ENCODE peak calls at places on chromosomes 16 and 17, in four cellular contexts. G is CD8-positive, alpha-beta T cell; E is AG04449; L is lower lobe of right lung. U is an unnamed sample.

GRCh38 chr17:1077536-1078061 is 80.7 kb downstream of the TIMM22 start:
- DNase-seq in G (no peak), E (no peak), L (no peak), U (no peak)

GRCh38 chr16:31700200-31700529 is 172.5 kb downstream of the AHSP start:
- DNase-seq in E (no peak), L (no peak), G (no peak), U (peak)

GRCh38 chr17:2737693-2738092 is 11.8 kb downstream of the CCDC92B start:
- DNase-seq in L (no peak), G (no peak), E (no peak), U (no peak)

GRCh38 chr17:64507418-64507766 is 615 bp downstream of the CEP95 start:
- DNase-seq in L (no peak), G (no peak), E (no peak), U (no peak)

GRCh38 chr17:60151355-60151754 is 1.6 kb downstream of the CA4 start:
- DNase-seq in L (peak), E (no peak), G (no peak), U (no peak)

GRCh38 chr16:27374794-27375499 is 27.0 kb upstream of the IL21R start:
- DNase-seq in L (peak), E (no peak), G (peak), U (peak)

GRCh38 chr16:65959978-65960377 is 406.5 kb upstream of the CDH5 start:
- DNase-seq in G (no peak), E (no peak), L (no peak), U (no peak)

GRCh38 chr16:89383095-89384003 is 107.0 kb downstream of the ANKRD11 start:
- DNase-seq in E (no peak), G (no peak), L (peak), U (no peak)

GRCh38 chr17:79461041-79461440 is 149.8 kb downstream of the RBFOX3 start:
- DNase-seq in E (peak), L (no peak), G (no peak), U (no peak)

GRCh38 chr17:69711504-69711903 is 297.0 kb downstream of the MAP2K6 start:
- DNase-seq in L (no peak), E (no peak), G (no peak), U (no peak)

GRCh38 chr17:46122486-46122871 is 70.8 kb downstream of the KANSL1 start:
- DNase-seq in G (no peak), L (no peak), E (no peak), U (no peak)

GRCh38 chr17:45284176-45285140 is 22.6 kb upstream of the SPATA32 start:
- DNase-seq in G (peak), L (no peak), E (no peak), U (no peak)

GRCh38 chr16:52450241-52450640 is 96.7 kb downstream of the TOX3 start:
- DNase-seq in E (no peak), L (no peak), G (no peak), U (no peak)

GRCh38 chr16:14399397-14400284 is 230.4 kb downstream of the PARN start:
- DNase-seq in G (no peak), E (no peak), L (no peak), U (no peak)

GRCh38 chr17:48970224-48970623 is 1.8 kb upstream of the GIP start:
- DNase-seq in G (no peak), E (no peak), L (no peak), U (no peak)

GRCh38 chr16:79599256-79599836 is 1.2 kb downstream of the MAF start:
- DNase-seq in E (no peak), G (peak), L (no peak), U (no peak)

GRCh38 chr17:77528516-77529327 is 388.0 kb downstream of the SEC14L1 start:
- DNase-seq in E (no peak), L (no peak), G (peak), U (no peak)
- H3K4me3 ChIP-seq in E (peak), L (peak), G (peak), U (peak)

DNA sequence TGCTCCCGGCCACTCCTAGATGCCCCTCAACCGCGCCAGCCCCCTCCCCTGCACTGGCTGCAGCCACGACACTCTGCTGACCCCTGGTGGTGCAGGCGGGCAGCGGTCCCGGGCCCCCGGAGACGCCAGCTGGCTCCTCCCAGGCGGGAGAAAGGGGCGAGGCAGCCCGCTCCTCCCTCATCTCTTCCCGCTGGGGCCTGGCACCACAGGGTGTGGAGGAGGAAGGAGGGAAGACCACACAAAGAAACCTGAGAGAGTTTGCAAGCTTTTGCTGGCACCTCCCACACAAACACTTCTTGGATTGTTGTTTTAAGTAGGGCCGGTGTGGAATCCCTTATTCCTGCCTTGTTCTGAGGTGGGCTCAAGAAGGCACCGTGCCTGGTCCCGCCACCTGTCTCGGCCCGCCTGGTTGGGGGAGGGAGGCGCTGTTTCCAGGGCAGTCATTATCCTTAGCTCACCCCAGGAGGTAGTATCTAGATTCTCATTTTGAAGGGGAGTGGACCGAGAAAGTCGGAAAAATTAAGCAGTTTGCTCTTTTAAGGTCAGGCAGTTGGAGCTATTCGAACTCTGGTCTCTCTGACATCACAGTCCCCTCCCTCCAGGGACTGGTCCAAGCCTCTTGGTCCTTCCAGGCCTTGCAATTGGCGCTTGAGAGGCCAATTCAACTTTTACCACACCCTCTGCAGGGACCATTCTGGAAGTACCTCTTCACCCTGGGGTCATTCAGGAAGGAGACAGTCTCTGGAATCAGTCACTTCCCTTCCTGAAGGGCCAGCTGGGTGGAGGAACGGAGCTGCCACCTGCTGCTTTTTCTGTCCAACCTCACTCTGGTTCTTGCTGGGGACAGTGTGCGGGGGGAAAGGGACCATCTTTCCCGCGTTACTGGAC is 951 bp upstream of the ANKRD13B start:
- DNase-seq in L (peak), G (peak), E (no peak), U (no peak)
- H3K4me3 ChIP-seq in L (peak), G (peak), E (peak), U (peak)

GRCh38 chr17:7714721-7715594 is 2.6 kb upstream of the DNAH2 start:
- DNase-seq in E (no peak), L (no peak), G (no peak), U (no peak)

GRCh38 chr17:7717756-7718350 is 309 bp downstream of the DNAH2 start:
- DNase-seq in L (no peak), G (peak), E (no peak), U (peak)

GRCh38 chr17:7719661-7720060 is 2.1 kb downstream of the DNAH2 start:
- DNase-seq in L (no peak), G (no peak), E (no peak), U (no peak)

GRCh38 chr17:7716299-7716886 is 1.2 kb upstream of the DNAH2 start:
- DNase-seq in E (no peak), L (no peak), G (no peak), U (no peak)

GRCh38 chr17:7716901-7717755 is at the start of gene DNAH2:
- DNase-seq in E (peak), G (no peak), L (peak), U (peak)
- H3K4me3 ChIP-seq in E (peak), G (peak), L (peak), U (peak)

GRCh38 chr17:17835415-17836249 is 1.2 kb downstream of the SREBF1 start:
- DNase-seq in L (peak), E (no peak), G (no peak), U (no peak)
- H3K4me3 ChIP-seq in L (peak), E (peak), G (peak), U (peak)

DNA sequence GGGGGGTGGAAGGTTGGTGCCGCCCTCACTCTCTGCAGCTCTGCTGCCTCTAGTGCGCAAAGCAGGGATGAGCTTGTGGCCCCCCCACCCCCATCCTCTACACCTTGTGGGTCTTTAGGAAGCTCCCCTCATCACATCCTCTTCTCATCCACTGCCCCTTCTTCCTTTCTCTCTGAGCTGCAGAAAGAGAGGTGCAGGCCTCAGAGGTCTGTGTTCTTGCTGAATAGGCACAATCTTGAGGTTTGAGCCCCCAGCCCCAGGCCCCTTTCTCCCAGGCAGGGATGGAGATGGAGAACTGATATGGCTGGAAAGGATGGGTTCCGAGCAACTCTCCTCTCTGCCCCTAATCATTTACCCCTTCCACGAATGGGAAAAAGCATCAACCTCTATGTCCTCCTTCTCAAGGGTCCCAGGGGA is 2.6 kb downstream of the CACNA1G start:
- DNase-seq in E (no peak), G (peak), L (no peak), U (no peak)
- H3K4me3 ChIP-seq in E (no peak), G (no peak), L (no peak), U (no peak)

DNA sequence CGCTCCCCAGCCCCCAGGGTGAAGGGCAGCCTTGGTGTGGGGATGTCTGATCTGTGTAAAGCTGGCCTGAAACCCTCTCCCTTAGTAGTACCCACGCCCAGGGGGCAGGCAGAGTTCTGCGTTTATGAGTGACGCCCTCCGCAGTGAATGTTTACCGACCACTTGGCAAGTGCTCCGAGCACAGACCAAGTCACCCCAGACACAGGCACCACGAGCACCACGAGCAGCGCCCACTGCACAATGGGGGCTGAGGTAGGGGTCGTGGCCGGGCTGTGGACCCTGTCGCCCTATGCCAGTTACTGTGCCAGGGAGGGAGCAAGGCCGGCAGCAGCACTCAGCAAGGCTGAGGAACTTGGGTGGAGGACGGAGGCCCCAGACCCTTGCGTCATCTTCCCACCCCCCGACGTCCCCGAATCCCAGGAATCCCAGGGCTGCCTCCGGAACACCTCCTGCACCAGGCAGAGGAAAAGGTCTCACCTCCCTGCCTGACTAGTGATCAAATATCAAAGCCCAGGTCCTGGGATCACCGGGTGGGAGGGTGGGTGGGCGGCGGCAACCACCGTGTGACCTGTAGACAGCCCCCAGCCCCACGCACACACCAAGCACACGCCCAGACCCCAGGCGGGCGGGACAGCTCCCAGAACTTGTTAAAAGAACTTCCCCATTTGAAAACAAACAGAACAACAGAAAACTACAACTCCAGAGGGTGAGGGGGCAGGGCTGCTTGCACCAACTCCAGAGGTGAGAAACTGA is 5.3 kb downstream of the VASN start:
- DNase-seq in G (peak), L (no peak), E (no peak), U (no peak)
- H3K4me3 ChIP-seq in G (no peak), L (peak), E (no peak), U (no peak)

DNA sequence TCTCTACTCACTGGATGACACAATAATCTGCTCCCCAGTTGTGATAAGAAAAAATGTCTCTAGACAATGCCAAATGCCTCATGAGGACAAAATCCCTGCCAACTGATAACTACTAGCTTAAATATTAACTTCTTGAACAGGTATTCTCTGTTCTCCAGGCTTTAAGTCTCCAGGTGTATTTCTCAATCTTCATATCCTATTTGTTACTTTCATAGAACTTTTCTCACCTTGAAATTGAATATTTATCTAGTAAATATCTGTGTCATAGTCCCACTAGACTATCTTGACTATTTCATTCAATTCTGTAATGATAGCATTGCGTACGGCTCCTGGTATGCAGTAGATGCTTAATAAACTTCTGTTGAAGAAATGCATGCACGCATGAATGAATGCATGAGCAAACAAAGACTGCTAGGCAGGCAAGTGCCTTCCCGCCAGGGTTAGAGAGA is 15.9 kb downstream of the HSD17B2 start:
- DNase-seq in E (no peak), G (no peak), L (no peak), U (no peak)
- H3K4me3 ChIP-seq in E (no peak), G (no peak), L (no peak), U (no peak)

GRCh38 chr17:50095626-50096037 is 481 bp downstream of the PDK2 start:
- DNase-seq in G (no peak), L (no peak), E (no peak), U (no peak)
- H3K4me3 ChIP-seq in G (peak), L (peak), E (peak), U (peak)

DNA sequence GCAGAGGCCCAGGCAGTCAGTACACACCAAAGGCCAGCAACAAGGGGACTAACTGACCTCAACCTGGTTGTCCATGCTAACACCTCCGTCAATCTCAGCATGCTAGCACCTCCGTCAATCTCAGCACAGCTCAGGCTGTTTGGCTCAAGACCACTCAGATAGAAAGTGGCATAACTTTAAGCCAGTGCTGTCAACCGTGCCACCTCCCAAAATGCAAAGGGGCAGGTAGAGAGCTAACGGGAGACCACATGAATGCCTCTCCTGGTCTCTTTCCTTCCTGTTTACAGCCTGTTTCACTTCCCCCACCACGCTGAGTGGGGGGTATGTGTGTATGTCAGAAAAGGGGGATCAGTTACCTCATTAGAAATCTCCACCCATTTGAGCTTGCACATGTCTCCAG is 3.3 kb downstream of the UBTF start:
- DNase-seq in E (no peak), G (peak), L (no peak), U (no peak)
- H3K4me3 ChIP-seq in E (no peak), G (peak), L (no peak), U (no peak)